ENCODE peak calls at places on chromosome 3, in eight cellular contexts. G, V, S, M, P, N, Z and F are unnamed samples.

GRCh38 chr3:184748219-184749135 is 36.6 kb upstream of the MAGEF1 start:
- DNase-seq in G (peak; percentile 51), V (peak; percentile 81), S (no peak), M (no peak), P (no peak), N (peak; percentile 6), Z (peak; percentile 21), F (peak; percentile 85)

GRCh38 chr3:14538451-14539088 is 1.6 kb downstream of the GRIP2 start:
- DNase-seq in G (no peak), V (no peak), S (no peak), M (no peak), P (no peak), N (no peak), Z (no peak), F (no peak)

GRCh38 chr3:103181175-103181574 is 746.4 kb downstream of the ZPLD1 start:
- DNase-seq in G (no peak), V (no peak), S (no peak), M (no peak), P (no peak), N (no peak), Z (peak; percentile 59), F (peak; percentile 67)

GRCh38 chr3:73480187-73480672 is 144.5 kb downstream of the PDZRN3 start:
- DNase-seq in G (no peak), V (no peak), S (no peak), M (no peak), P (no peak), N (no peak), Z (peak; percentile 48), F (no peak)

GRCh38 chr3:119809249-119810017 is 27.5 kb downstream of the NR1I2 start:
- DNase-seq in G (peak; percentile 38), V (no peak), S (no peak), M (no peak), P (peak; percentile 33), N (no peak), Z (no peak), F (no peak)

GRCh38 chr3:147930417-147930816 is 521.3 kb downstream of the ZIC1 start:
- DNase-seq in G (no peak), V (no peak), S (no peak), M (peak; percentile 26), P (no peak), N (no peak), Z (peak; percentile 65), F (peak; percentile 64)

GRCh38 chr3:42682301-42683070 is 2.9 kb upstream of the KLHL40 start:
- DNase-seq in G (no peak), V (no peak), S (peak; percentile 19), M (no peak), P (peak; percentile 3), N (no peak), Z (no peak), F (no peak)

GRCh38 chr3:34567266-34567665 is 768.8 kb downstream of the PDCD6IP start:
- DNase-seq in G (no peak), V (no peak), S (no peak), M (no peak), P (no peak), N (peak; percentile 53), Z (no peak), F (no peak)

GRCh38 chr3:190883973-190884832 is 21.7 kb upstream of the GMNC start:
- DNase-seq in G (peak; percentile 53), V (peak; percentile 67), S (no peak), M (no peak), P (peak; percentile 26), N (peak; percentile 70), Z (peak; percentile 71), F (peak; percentile 67)

GRCh38 chr3:179148446-179149238 is 485 bp downstream of the PIK3CA start:
- DNase-seq in G (peak; percentile 43), V (peak; percentile 58), S (peak; percentile 55), M (no peak), P (peak; percentile 57), N (peak; percentile 51), Z (peak; percentile 66), F (peak; percentile 69)

GRCh38 chr3:132006605-132007204 is 28.1 kb downstream of the CPNE4 start:
- DNase-seq in G (peak; percentile 60), V (no peak), S (no peak), M (no peak), P (no peak), N (peak; percentile 12), Z (peak; percentile 32), F (peak; percentile 78)

GRCh38 chr3:124846189-124846588 is 41.0 kb downstream of the ITGB5 start:
- DNase-seq in G (no peak), V (no peak), S (peak; percentile 26), M (peak; percentile 52), P (no peak), N (no peak), Z (peak; percentile 74), F (peak; percentile 54)

GRCh38 chr3:173826901-173827609 is 429.5 kb downstream of the NLGN1 start:
- DNase-seq in G (no peak), V (no peak), S (no peak), M (peak; percentile 17), P (no peak), N (no peak), Z (peak; percentile 51), F (no peak)

GRCh38 chr3:57942872-57943283 is 65.3 kb upstream of the FLNB start:
- DNase-seq in G (no peak), V (peak; percentile 60), S (no peak), M (no peak), P (no peak), N (peak; percentile 71), Z (peak; percentile 89), F (peak; percentile 20)

GRCh38 chr3:69143605-69144004 is 21.2 kb upstream of the LMOD3 start:
- DNase-seq in G (no peak), V (no peak), S (no peak), M (no peak), P (no peak), N (no peak), Z (peak; percentile 26), F (peak; percentile 62)

GRCh38 chr3:54951405-54951804 is 23.5 kb upstream of the LRTM1 start:
- DNase-seq in G (peak; percentile 73), V (no peak), S (peak; percentile 86), M (no peak), P (peak; percentile 85), N (peak; percentile 62), Z (peak; percentile 90), F (peak; percentile 55)

GRCh38 chr3:177751770-177752169 is 554.5 kb upstream of the TBL1XR1 start:
- DNase-seq in G (no peak), V (no peak), S (peak; percentile 18), M (no peak), P (no peak), N (peak; percentile 63), Z (no peak), F (no peak)

GRCh38 chr3:52086939-52087675 is 30.7 kb upstream of the DUSP7 start:
- DNase-seq in G (no peak), V (no peak), S (no peak), M (no peak), P (no peak), N (no peak), Z (no peak), F (no peak)

GRCh38 chr3:141878812-141879211 is 2.4 kb downstream of the ATP1B3 start:
- DNase-seq in G (no peak), V (no peak), S (no peak), M (no peak), P (no peak), N (peak; percentile 33), Z (peak; percentile 54), F (peak; percentile 26)

GRCh38 chr3:122458992-122459391 is 43.1 kb upstream of the WDR5B start:
- DNase-seq in G (no peak), V (no peak), S (no peak), M (peak; percentile 1), P (no peak), N (peak; percentile 30), Z (peak; percentile 64), F (peak; percentile 60)

GRCh38 chr3:128882709-128883108 is 3.3 kb downstream of the ACAD9 start:
- DNase-seq in G (no peak), V (no peak), S (no peak), M (no peak), P (no peak), N (no peak), Z (no peak), F (no peak)

GRCh38 chr3:46662771-46663551 is 30.5 kb downstream of the ALS2CL start:
- DNase-seq in G (no peak), V (no peak), S (peak; percentile 67), M (peak; percentile 13), P (peak; percentile 34), N (no peak), Z (peak; percentile 55), F (no peak)

GRCh38 chr3:46393554-46394434 is 13.1 kb downstream of the CCR5AS start:
- DNase-seq in G (peak; percentile 38), V (no peak), S (no peak), M (no peak), P (no peak), N (no peak), Z (no peak), F (peak; percentile 51)

GRCh38 chr3:30720586-30721313 is 114.3 kb downstream of the TGFBR2 start:
- DNase-seq in G (no peak), V (no peak), S (no peak), M (peak; percentile 18), P (no peak), N (no peak), Z (peak; percentile 88), F (peak; percentile 89)

GRCh38 chr3:49867871-49868321 is 1.8 kb downstream of the CAMKV start:
- DNase-seq in G (peak; percentile 78), V (peak; percentile 21), S (no peak), M (no peak), P (no peak), N (no peak), Z (peak; percentile 41), F (peak; percentile 61)

GRCh38 chr3:10405816-10406215 is 84.9 kb upstream of the SEC13 start:
- DNase-seq in G (no peak), V (no peak), S (no peak), M (no peak), P (no peak), N (no peak), Z (no peak), F (no peak)

GRCh38 chr3:195110647-195111321 is 160.2 kb downstream of the XXYLT1 start:
- DNase-seq in G (no peak), V (no peak), S (no peak), M (no peak), P (no peak), N (no peak), Z (no peak), F (no peak)

GRCh38 chr3:107431048-107431297 is 53.7 kb downstream of the CCDC54 start:
- DNase-seq in G (peak; percentile 48), V (no peak), S (no peak), M (no peak), P (no peak), N (peak; percentile 66), Z (no peak), F (no peak)

GRCh38 chr3:152738656-152739055 is 96.3 kb upstream of the P2RY1 start:
- DNase-seq in G (no peak), V (no peak), S (no peak), M (no peak), P (no peak), N (no peak), Z (peak; percentile 10), F (no peak)